ENCODE peak calls at places on chromosome 14, in five cellular contexts. R, G, X, V and L are unnamed samples.

GRCh38 chr14:34710744-34711143 is 3.6 kb downstream of the CFL2 start:
- DNase-seq in V (peak), G (no peak), R (no peak), X (no peak), L (no peak)

GRCh38 chr14:54935100-54935499 is 32.5 kb upstream of the GCH1 start:
- DNase-seq in R (no peak), V (no peak), G (no peak), X (no peak), L (no peak)

GRCh38 chr14:61561657-61562276 is 133.5 kb upstream of the HIF1A start:
- DNase-seq in V (peak), G (no peak), X (no peak), R (peak), L (no peak)

GRCh38 chr14:36325853-36326252 is 5.4 kb upstream of the MBIP start:
- DNase-seq in G (no peak), R (no peak), X (no peak), V (no peak), L (no peak)

GRCh38 chr14:35695072-35695471 is 114.0 kb downstream of the RALGAPA1 start:
- DNase-seq in G (no peak), R (no peak), X (no peak), V (no peak), L (no peak)

GRCh38 chr14:88454886-88455285 is 69.4 kb downstream of the SPATA7 start:
- DNase-seq in R (no peak), G (no peak), V (no peak), X (no peak), L (no peak)

GRCh38 chr14:72024043-72024407 is 91.8 kb downstream of the RGS6 start:
- DNase-seq in V (no peak), G (no peak), R (no peak), X (no peak), L (peak)

GRCh38 chr14:23094666-23095195 is at the start of gene ACIN1:
- DNase-seq in X (peak), R (peak), V (peak), G (no peak), L (no peak)

GRCh38 chr14:74548881-74549280 is 55.3 kb downstream of the ISCA2 start:
- DNase-seq in V (peak), G (no peak), X (no peak), R (no peak), L (no peak)

GRCh38 chr14:96349286-96350075 is 13.7 kb downstream of the ATG2B start:
- DNase-seq in R (no peak), V (no peak), X (no peak), G (no peak), L (no peak)

GRCh38 chr14:43778956-43779639 is 728.0 kb downstream of the FSCB start:
- DNase-seq in V (no peak), X (no peak), R (no peak), G (no peak), L (no peak)

GRCh38 chr14:95025218-95025617 is 132.1 kb downstream of the DICER1 start:
- DNase-seq in R (no peak), X (peak), G (no peak), V (no peak), L (no peak)

GRCh38 chr14:94761348-94761998 is 8.4 kb downstream of the GSC start:
- DNase-seq in R (no peak), G (no peak), V (no peak), X (no peak), L (no peak)

GRCh38 chr14:58656671-58657411 is 19.1 kb downstream of the DACT1 start:
- DNase-seq in G (no peak), R (no peak), X (no peak), V (no peak), L (no peak)

GRCh38 chr14:94691658-94692029 is 78.3 kb downstream of the GSC start:
- DNase-seq in G (no peak), X (no peak), V (no peak), R (no peak), L (no peak)

GRCh38 chr14:102351023-102351422 is 11.7 kb downstream of the CINP start:
- DNase-seq in V (no peak), G (no peak), R (no peak), X (no peak), L (no peak)

GRCh38 chr14:99518441-99519346 is 37.5 kb downstream of the CCNK start:
- DNase-seq in R (no peak), G (peak), V (peak), X (peak), L (peak)

GRCh38 chr14:68230941-68231717 is 411.6 kb downstream of the RAD51B start:
- DNase-seq in G (no peak), R (no peak), V (peak), X (no peak), L (no peak)

GRCh38 chr14:69715725-69716482 is 51.0 kb upstream of the SRSF5 start:
- DNase-seq in R (peak), X (no peak), V (peak), G (no peak), L (no peak)

GRCh38 chr14:36509056-36509917 is 10.7 kb downstream of the NKX2-1 start:
- DNase-seq in R (no peak), G (no peak), X (no peak), V (no peak), L (no peak)

GRCh38 chr14:95327558-95328374 is 8.1 kb upstream of the CLMN start:
- DNase-seq in G (no peak), X (peak), R (no peak), V (no peak), L (no peak)

GRCh38 chr14:70045715-70046535 is 142.8 kb downstream of the SLC8A3 start:
- DNase-seq in R (peak), G (peak), X (peak), V (peak), L (no peak)

GRCh38 chr14:26966942-26967341 is 369.1 kb upstream of the NOVA1 start:
- DNase-seq in R (no peak), V (peak), G (no peak), X (no peak), L (no peak)

GRCh38 chr14:103483600-103483999 is 39.0 kb downstream of the CKB start:
- DNase-seq in R (peak), G (no peak), X (no peak), V (peak), L (no peak)

GRCh38 chr14:68941820-68942219 is 37.3 kb downstream of the ACTN1 start:
- DNase-seq in R (peak), G (no peak), V (peak), X (no peak), L (no peak)